ENCODE peak calls at places on chromosomes 12 and 14, in ten cellular contexts. K is IMR-90, S is T-helper 9 cell, A is mesendoderm, D is brain microvascular endothelial cell, T is cardiac fibroblast, X is amniotic stem cell, I is T-helper 2 cell, U is NT2/D1, L is GM12892. Z is an unnamed sample.
A peak's percentile ranks its signal among the peaks of the same experiment; 100 is the strongest.

GRCh38 chr14:53545217-53545616 is 392.1 kb upstream of the DDHD1 start:
- DNase-seq in K (no peak), S (no peak), A (no peak), D (no peak), T (no peak), X (no peak), I (no peak), U (no peak), L (no peak), Z (no peak)

GRCh38 chr12:26473291-26473690 is 277.9 kb downstream of the SSPN start:
- DNase-seq in K (peak; percentile 51), S (no peak), A (no peak), D (no peak), T (no peak), X (no peak), I (no peak), U (no peak), L (peak; percentile 29), Z (no peak)

GRCh38 chr12:71791473-71792150 is 36.9 kb downstream of the RAB21 start:
- DNase-seq in K (no peak), S (no peak), A (no peak), D (no peak), T (no peak), X (no peak), I (no peak), U (no peak), L (no peak), Z (no peak)

GRCh38 chr14:77303417-77304156 is 17.1 kb downstream of the POMT2 start:
- DNase-seq in K (peak; percentile 97), S (no peak), A (peak; percentile 86), D (peak; percentile 96), T (peak; percentile 84), X (peak; percentile 81), I (no peak), U (no peak), L (no peak), Z (no peak)

GRCh38 chr14:65954915-65955314 is 531.3 kb upstream of the CCDC196 start:
- DNase-seq in K (no peak), S (no peak), A (no peak), D (no peak), T (no peak), X (no peak), I (no peak), U (no peak), L (no peak), Z (no peak)

GRCh38 chr12:121033625-121034349 is 5.3 kb downstream of the OASL start:
- DNase-seq in K (no peak), S (peak; percentile 40), A (no peak), D (no peak), T (peak; percentile 43), X (no peak), I (no peak), U (no peak), L (no peak), Z (no peak)

GRCh38 chr12:5317556-5317955 is 114.4 kb upstream of the NTF3 start:
- DNase-seq in K (peak; percentile 20), S (no peak), A (no peak), D (no peak), T (no peak), X (no peak), I (no peak), U (no peak), L (no peak), Z (no peak)

GRCh38 chr12:74111688-74112360 is 425.8 kb upstream of the ATXN7L3B start:
- DNase-seq in K (no peak), S (no peak), A (peak; percentile 78), D (peak; percentile 25), T (no peak), X (no peak), I (no peak), U (peak; percentile 56), L (no peak), Z (peak; percentile 73)

GRCh38 chr14:61365667-61366194 is 44.4 kb downstream of the PRKCH start:
- DNase-seq in K (no peak), S (no peak), A (no peak), D (no peak), T (peak; percentile 17), X (no peak), I (no peak), U (no peak), L (no peak), Z (no peak)

GRCh38 chr12:24421759-24422158 is 472.3 kb upstream of the SOX5 start:
- DNase-seq in K (no peak), S (no peak), A (no peak), D (no peak), T (no peak), X (no peak), I (no peak), U (no peak), L (no peak), Z (no peak)

GRCh38 chr12:124454735-124455134 is 112.7 kb downstream of the NCOR2 start:
- DNase-seq in K (no peak), S (no peak), A (no peak), D (peak; percentile 73), T (peak; percentile 40), X (no peak), I (no peak), U (no peak), L (no peak), Z (no peak)

GRCh38 chr14:99320105-99320572 is 48.1 kb upstream of the BCL11B start:
- DNase-seq in K (peak; percentile 8), S (peak; percentile 63), A (peak; percentile 65), D (no peak), T (peak; percentile 21), X (no peak), I (peak; percentile 40), U (peak; percentile 39), L (peak; percentile 72), Z (peak; percentile 86)

GRCh38 chr12:62435337-62436163 is 31.1 kb upstream of the MON2 start:
- DNase-seq in K (peak; percentile 63), S (peak; percentile 7), A (peak; percentile 88), D (peak; percentile 62), T (peak; percentile 80), X (peak; percentile 33), I (peak; percentile 8), U (peak; percentile 77), L (peak; percentile 46), Z (peak; percentile 84)